ENCODE peak calls at places on chromosomes 11 and 22, in four cellular contexts. L is stimulated activated CD4-positive, alpha-beta T cell treated with anti-CD3 and anti-CD28 coated beads, Interleukin-1b, Interleukin-23, amount 100 ng/mL, for 4 hours; A is CD8-positive, alpha-beta memory T cell; X is SJSA1. C is an unnamed sample.
A peak's percentile ranks its signal among the peaks of the same experiment; 100 is the strongest.

GRCh38 chr11:687751-688150 is 7.3 kb downstream of the DEAF1 start:
- DNase-seq in X (no peak), A (no peak), L (no peak), C (no peak)

GRCh38 chr22:28883917-28884753 is 763 bp downstream of the ZNRF3 start:
- DNase-seq in A (peak; percentile 28), X (no peak), L (peak; percentile 31), C (peak; percentile 19)

GRCh38 chr22:44341431-44342346 is 28.9 kb upstream of the SHISAL1 start:
- DNase-seq in A (no peak), L (no peak), X (no peak), C (no peak)

GRCh38 chr11:66419825-66420224 is 1.0 kb upstream of the NPAS4 start:
- DNase-seq in A (no peak), L (no peak), X (no peak), C (no peak)

GRCh38 chr11:70468256-70469230 is 70.2 kb downstream of the CTTN start:
- DNase-seq in X (no peak), L (no peak), A (no peak), C (no peak)

GRCh38 chr11:73344191-73344607 is 32.0 kb upstream of the RELT start:
- DNase-seq in A (no peak), L (no peak), X (no peak), C (no peak)

GRCh38 chr22:26086359-26086758 is 82.9 kb upstream of the SEZ6L start:
- DNase-seq in L (no peak), X (no peak), A (no peak), C (no peak)

GRCh38 chr11:66188580-66188979 is 79.9 kb upstream of the RAB1B start:
- DNase-seq in L (no peak), A (no peak), X (peak; percentile 86), C (no peak)

GRCh38 chr11:128720522-128720985 is 26.7 kb downstream of the FLI1 start:
- DNase-seq in X (no peak), L (no peak), A (peak; percentile 58), C (no peak)

GRCh38 chr11:78656327-78656726 is 81.7 kb upstream of the NARS2 start:
- DNase-seq in L (no peak), X (no peak), A (no peak), C (no peak)

GRCh38 chr11:102669664-102670063 is 35.9 kb downstream of the MMP27 start:
- DNase-seq in X (no peak), L (no peak), A (no peak), C (no peak)

GRCh38 chr11:73157141-73158010 is 15.3 kb upstream of the FCHSD2 start:
- DNase-seq in X (peak; percentile 78), A (no peak), L (no peak), C (peak; percentile 72)

GRCh38 chr11:119999220-119999619 is 138.7 kb downstream of the TRIM29 start:
- DNase-seq in X (no peak), A (no peak), L (no peak), C (no peak)

GRCh38 chr11:128896356-128896755 is 5.2 kb downstream of the KCNJ5 start:
- DNase-seq in L (no peak), A (no peak), X (no peak), C (no peak)

GRCh38 chr11:11207428-11207827 is 145.6 kb downstream of the CSNK2A3 start:
- DNase-seq in X (no peak), A (no peak), L (no peak), C (no peak)

GRCh38 chr11:108984021-108984420 is 319.2 kb downstream of the DDX10 start:
- DNase-seq in L (no peak), X (no peak), A (no peak), C (no peak)

GRCh38 chr22:45777046-45777851 is 105.6 kb downstream of the ATXN10 start:
- DNase-seq in L (no peak), X (peak; percentile 80), A (no peak), C (peak; percentile 97)

GRCh38 chr11:12288212-12288933 is 89.0 kb upstream of the PARVA start:
- DNase-seq in A (peak; percentile 12), L (peak; percentile 47), X (peak; percentile 82), C (peak; percentile 51)

GRCh38 chr11:91091564-91091963 is 868.7 kb upstream of the CHORDC1 start:
- DNase-seq in L (no peak), X (no peak), A (no peak), C (peak; percentile 4)

GRCh38 chr11:61679893-61680621 is at the start of gene DAGLA:
- DNase-seq in X (peak; percentile 83), A (peak; percentile 69), L (peak; percentile 72), C (peak; percentile 75)

GRCh38 chr22:19504900-19505734 is 19.1 kb downstream of the CLDN5 start:
- DNase-seq in L (no peak), X (no peak), A (no peak), C (no peak)

GRCh38 chr11:88174627-88175003 is 628 bp downstream of the RAB38 start:
- DNase-seq in X (no peak), A (peak; percentile 23), L (peak; percentile 13), C (peak; percentile 54)

GRCh38 chr11:64186205-64187165 is 514 bp downstream of the STIP1 start:
- DNase-seq in X (peak; percentile 54), A (peak; percentile 26), L (no peak), C (no peak)

GRCh38 chr11:47327025-47327424 is 25.5 kb downstream of the MYBPC3 start:
- DNase-seq in X (no peak), L (no peak), A (no peak), C (no peak)

GRCh38 chr22:29813126-29813525 is 24.9 kb downstream of the ASCC2 start:
- DNase-seq in X (no peak), A (no peak), L (no peak), C (no peak)

GRCh38 chr22:37848587-37849088 is 581 bp upstream of the EIF3L start:
- DNase-seq in A (no peak), L (no peak), X (no peak), C (peak; percentile 46)

GRCh38 chr11:64499261-64500004 is 91.6 kb upstream of the SLC22A12 start:
- DNase-seq in L (no peak), X (no peak), A (no peak), C (no peak)

GRCh38 chr11:70695086-70695960 is 297.0 kb downstream of the CTTN start:
- DNase-seq in L (no peak), X (no peak), A (no peak), C (no peak)

GRCh38 chr11:36793542-36793926 is 195.5 kb upstream of the RAG2 start:
- DNase-seq in A (no peak), L (no peak), X (no peak), C (no peak)

GRCh38 chr11:65636108-65636809 is 1.6 kb upstream of the SIPA1 start:
- DNase-seq in A (no peak), L (no peak), X (no peak), C (no peak)

GRCh38 chr22:44384981-44385610 is 72.3 kb upstream of the SHISAL1 start:
- DNase-seq in A (no peak), X (no peak), L (no peak), C (no peak)

GRCh38 chr22:19757140-19757984 is 3.2 kb upstream of the TBX1 start:
- DNase-seq in X (no peak), A (no peak), L (no peak), C (no peak)

GRCh38 chr11:14052198-14052597 is 89.7 kb downstream of the SPON1 start:
- DNase-seq in L (no peak), A (no peak), X (no peak), C (no peak)

GRCh38 chr11:120785576-120785975 is 238.3 kb upstream of the TBCEL start:
- DNase-seq in L (no peak), A (no peak), X (no peak), C (no peak)

GRCh38 chr22:20595461-20595860 is 88.1 kb downstream of the MED15 start:
- DNase-seq in L (no peak), A (no peak), X (no peak), C (no peak)

GRCh38 chr11:10304495-10305261 is at the start of gene ADM:
- DNase-seq in L (peak; percentile 24), A (no peak), X (peak; percentile 90), C (peak; percentile 78)

GRCh38 chr11:111367411-111368284 is 11.4 kb downstream of the POU2AF1 start:
- DNase-seq in A (no peak), L (no peak), X (no peak), C (no peak)

C was measured in PC-9.